ENCODE peak calls at places on chromosome 5, in five cellular contexts. R, W, U, P and L are unnamed samples.

GRCh38 chr5:73096239-73096575 is 24.2 kb upstream of the TMEM171 start:
- ATAC-seq in W (no peak), U (no peak), R (no peak), P (no peak), L (no peak)

GRCh38 chr5:88813244-88813643 is 69.7 kb downstream of the MEF2C start:
- ATAC-seq in R (peak; percentile 78), U (no peak), P (peak; percentile 51), W (peak; percentile 69), L (no peak)

GRCh38 chr5:58466939-58467338 is 7.1 kb upstream of the PLK2 start:
- ATAC-seq in U (no peak), W (peak; percentile 34), R (peak; percentile 80), P (peak; percentile 62), L (no peak)

GRCh38 chr5:91219141-91219802 is 163.8 kb downstream of the ARRDC3 start:
- ATAC-seq in P (peak; percentile 96), U (no peak), W (peak; percentile 92), R (peak; percentile 98), L (peak; percentile 88)

GRCh38 chr5:119367502-119368237 is 11.9 kb downstream of the TNFAIP8 start:
- ATAC-seq in R (no peak), W (no peak), P (no peak), U (peak; percentile 62), L (no peak)

GRCh38 chr5:79727722-79728355 is 38.2 kb downstream of the CMYA5 start:
- ATAC-seq in U (no peak), R (no peak), W (peak; percentile 93), P (no peak), L (no peak)

GRCh38 chr5:159215886-159216285 is 6.5 kb upstream of the RNF145 start:
- ATAC-seq in R (peak; percentile 38), W (no peak), U (no peak), P (peak; percentile 15), L (no peak)

GRCh38 chr5:95858023-95858461 is 35.5 kb upstream of the GLRX start:
- ATAC-seq in U (no peak), R (peak; percentile 50), W (peak; percentile 39), P (peak; percentile 55), L (peak; percentile 64)

GRCh38 chr5:146188358-146188757 is 5.9 kb upstream of the LARS1 start:
- ATAC-seq in W (no peak), R (no peak), P (no peak), U (no peak), L (no peak)

GRCh38 chr5:42057254-42057690 is 132.2 kb downstream of the FBXO4 start:
- ATAC-seq in R (peak; percentile 89), P (peak; percentile 80), U (peak; percentile 84), W (peak; percentile 69), L (no peak)

GRCh38 chr5:161314033-161314432 is 232.5 kb downstream of the GABRB2 start:
- ATAC-seq in P (no peak), U (no peak), W (no peak), R (peak; percentile 33), L (no peak)

GRCh38 chr5:65722575-65723424 is 795 bp downstream of the NLN start:
- ATAC-seq in U (no peak), P (peak; percentile 26), W (peak; percentile 20), R (peak; percentile 20), L (peak; percentile 32)

GRCh38 chr5:177362102-177362868 is 4.6 kb downstream of the RGS14 start:
- ATAC-seq in R (peak; percentile 1), W (no peak), P (peak; percentile 13), U (peak; percentile 15), L (no peak)

GRCh38 chr5:76622973-76623596 is at the start of gene F2RL2:
- ATAC-seq in R (no peak), P (no peak), W (peak; percentile 79), U (no peak), L (peak; percentile 71)

GRCh38 chr5:56155085-56155484 is 78.0 kb downstream of the ANKRD55 start:
- ATAC-seq in W (peak; percentile 40), P (peak; percentile 36), U (peak; percentile 73), R (peak; percentile 21), L (peak; percentile 60)

GRCh38 chr5:132754947-132755346 is 7.7 kb downstream of the CCNI2 start:
- ATAC-seq in P (no peak), W (no peak), R (no peak), U (no peak), L (no peak)

GRCh38 chr5:39968371-39968770 is 543.6 kb upstream of the DAB2 start:
- ATAC-seq in P (no peak), W (no peak), U (no peak), R (no peak), L (no peak)

GRCh38 chr5:94621763-94622162 is 3.3 kb downstream of the SLF1 start:
- ATAC-seq in U (no peak), R (no peak), W (no peak), P (no peak), L (no peak)

GRCh38 chr5:180208435-180209081 is 453 bp downstream of the RASGEF1C start:
- ATAC-seq in R (peak; percentile 4), P (no peak), W (no peak), U (peak; percentile 56), L (no peak)

GRCh38 chr5:33457124-33457523 is 16.4 kb downstream of the TARS1 start:
- ATAC-seq in W (no peak), U (no peak), R (no peak), P (no peak), L (peak; percentile 28)

GRCh38 chr5:173098787-173099186 is 42.6 kb downstream of the CREBRF start:
- ATAC-seq in W (no peak), P (no peak), R (no peak), U (peak; percentile 50), L (no peak)

GRCh38 chr5:7608772-7609171 is 212.8 kb downstream of the ADCY2 start:
- ATAC-seq in W (no peak), R (no peak), P (no peak), U (no peak), L (no peak)

GRCh38 chr5:97918057-97918456 is 735.0 kb upstream of the RIOK2 start:
- ATAC-seq in P (no peak), U (no peak), W (no peak), R (no peak), L (no peak)

GRCh38 chr5:128800377-128800776 is 164.9 kb upstream of the SLC27A6 start:
- ATAC-seq in P (peak; percentile 30), R (no peak), W (no peak), U (no peak), L (no peak)

GRCh38 chr5:90173299-90174030 is 236.1 kb downstream of the CETN3 start:
- ATAC-seq in U (no peak), P (no peak), R (no peak), W (no peak), L (no peak)

GRCh38 chr5:56983593-56984361 is 31.9 kb upstream of the MIER3 start:
- ATAC-seq in U (no peak), W (peak; percentile 33), P (no peak), R (no peak), L (no peak)

GRCh38 chr5:40052812-40053211 is 626.9 kb upstream of the PTGER4 start:
- ATAC-seq in P (no peak), R (no peak), W (no peak), U (no peak), L (no peak)

GRCh38 chr5:180808461-180809000 is 5.9 kb upstream of the MGAT1 start:
- ATAC-seq in R (no peak), W (no peak), U (no peak), P (no peak), L (no peak)

DNA sequence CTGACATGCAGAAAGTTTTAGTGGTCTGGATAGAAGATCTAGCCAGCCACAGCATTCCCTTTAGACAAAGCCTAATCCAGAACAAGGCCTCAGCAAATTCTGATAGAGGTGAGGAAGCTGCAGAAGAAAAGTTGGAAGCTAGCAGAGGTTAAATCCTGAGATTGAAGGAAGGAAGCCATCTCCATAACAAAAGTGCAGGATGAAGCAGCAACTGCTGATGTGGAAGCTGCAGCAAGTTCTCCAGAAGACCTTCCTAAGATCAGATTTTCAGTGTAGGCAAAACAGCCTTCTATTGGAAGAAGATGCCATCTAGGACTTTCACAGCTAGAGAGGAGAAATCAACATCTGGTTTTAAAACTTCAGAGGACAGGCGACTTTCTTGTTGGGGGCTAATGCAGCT is 77.5 kb downstream of the TRIO start:
- ATAC-seq in U (no peak), R (no peak), W (no peak), P (no peak), L (no peak)
- H3K27ac ChIP-seq in U (no peak overlapping the region), R (no peak overlapping the region), W (no peak overlapping the region), P (peak overlapping the region; percentile 44), L (peak overlapping the region; percentile 79)

DNA sequence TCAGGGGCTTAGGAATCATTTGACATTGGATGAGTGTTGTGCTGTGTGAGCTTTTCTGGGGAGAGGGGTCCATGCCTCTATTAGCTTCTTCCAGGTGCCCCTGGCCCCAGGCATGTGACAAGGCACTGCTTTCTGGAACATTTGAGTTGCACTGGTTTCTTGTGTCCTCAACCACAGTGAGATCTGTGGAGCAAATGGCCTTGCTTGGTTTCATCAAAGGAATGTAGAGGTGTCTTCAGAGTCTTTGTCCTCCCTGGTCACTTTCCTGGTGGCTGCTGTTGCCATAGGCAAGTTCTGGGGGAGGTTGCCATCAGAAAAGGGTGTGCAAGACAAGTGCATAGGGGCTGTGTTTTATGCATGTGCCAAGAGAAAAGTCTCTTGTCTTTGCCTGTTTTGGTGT is 157.5 kb downstream of the MACROH2A1 start:
- ATAC-seq in U (no peak), P (no peak), R (no peak), W (no peak), L (no peak)
- H3K27ac ChIP-seq in U (no peak overlapping the region), P (no peak overlapping the region), R (no peak overlapping the region), W (no peak overlapping the region), L (no peak overlapping the region)

GRCh38 chr5:43631182-43631910 is 28.4 kb downstream of the NNT start:
- ATAC-seq in R (peak; percentile 95), U (peak; percentile 84), W (peak; percentile 83), P (peak; percentile 90), L (peak; percentile 76)
- H3K27ac ChIP-seq in R (no peak overlapping the region), U (no peak overlapping the region), W (peak overlapping the region; percentile 66), P (no peak overlapping the region), L (peak overlapping the region; percentile 39)

GRCh38 chr5:142671801-142672200 is 14.1 kb downstream of the FGF1 start:
- ATAC-seq in P (no peak), R (no peak), U (no peak), W (no peak), L (no peak)

GRCh38 chr5:142677212-142677611 is 8.7 kb downstream of the FGF1 start:
- ATAC-seq in W (no peak), P (no peak), U (no peak), R (no peak), L (no peak)

GRCh38 chr5:142675211-142675599 is 10.7 kb downstream of the FGF1 start:
- ATAC-seq in U (no peak), W (no peak), R (no peak), P (no peak), L (no peak)

GRCh38 chr5:142671276-142671675 is 14.6 kb downstream of the FGF1 start:
- ATAC-seq in U (no peak), R (no peak), W (no peak), P (no peak), L (no peak)

DNA sequence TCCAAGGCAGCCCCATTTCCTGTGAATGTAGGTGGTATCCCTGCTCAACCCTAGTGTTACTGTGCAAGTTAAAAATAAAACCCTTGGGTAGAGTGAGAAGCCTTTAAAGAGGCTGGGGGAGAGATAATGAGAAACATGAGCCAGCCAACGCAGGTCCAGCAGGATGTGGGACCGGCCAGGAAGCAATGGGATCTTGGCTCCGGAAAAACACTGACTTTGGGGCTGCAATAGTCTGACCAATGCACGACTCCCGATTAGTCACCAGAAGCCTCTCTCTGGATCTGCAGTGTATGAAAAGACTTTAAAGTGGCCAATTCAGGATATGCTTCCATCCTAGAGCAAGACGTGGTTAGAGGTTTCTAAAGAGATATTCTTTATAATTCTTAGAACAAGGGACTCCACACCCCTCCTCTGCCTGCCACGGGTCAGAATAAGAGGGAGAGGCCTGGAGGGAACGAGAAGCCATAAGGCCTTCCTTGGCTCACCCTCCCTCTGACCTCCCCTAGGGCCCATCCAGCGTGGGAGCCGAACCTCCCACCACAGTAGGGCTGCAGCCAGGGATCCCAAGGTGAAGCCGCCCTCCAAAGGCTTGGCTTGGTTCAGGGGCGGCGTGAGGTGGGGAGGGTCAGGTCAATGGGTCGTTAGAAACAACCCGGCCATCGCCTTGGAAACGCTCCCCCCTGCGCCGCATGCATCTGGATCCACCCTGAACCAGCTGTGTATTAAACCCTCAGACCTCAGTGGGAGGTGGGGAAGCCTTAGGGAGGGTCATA is 11.3 kb downstream of the FGF1 start:
- ATAC-seq in W (peak; percentile 77), P (no peak), R (no peak), U (no peak), L (peak; percentile 73)
- H3K27ac ChIP-seq in W (peak overlapping the region; percentile 53), P (no peak overlapping the region), R (no peak overlapping the region), U (no peak overlapping the region), L (peak overlapping the region; percentile 52)